ENCODE peak calls at places on chromosomes 3 and 15, in six cellular contexts. I is heart right ventricle; S is Peyer's patch; C is neuronal stem cell; J is CD8-positive, alpha-beta memory T cell; P is adipocyte. W is an unnamed sample.

GRCh38 chr3:67804545-67804944 is 150.1 kb upstream of the SUCLG2 start:
- DNase-seq in I (no peak), S (no peak), C (no peak), J (no peak), P (no peak), W (no peak)

GRCh38 chr3:17491601-17492000 is 250.8 kb downstream of the TBC1D5 start:
- DNase-seq in I (no peak), S (no peak), C (no peak), J (no peak), P (peak; percentile 65), W (no peak)

GRCh38 chr3:107752202-107752990 is 229.6 kb downstream of the BBX start:
- DNase-seq in I (no peak), S (no peak), C (no peak), J (no peak), P (peak; percentile 26), W (no peak)

GRCh38 chr15:29454506-29454905 is 184.9 kb upstream of the NSMCE3 start:
- DNase-seq in I (no peak), S (no peak), C (no peak), J (no peak), P (no peak), W (no peak)

GRCh38 chr15:70879386-70879785 is 12.8 kb downstream of the THAP10 start:
- DNase-seq in I (no peak), S (no peak), C (no peak), J (no peak), P (peak; percentile 50), W (no peak)

GRCh38 chr3:29554584-29554983 is 273.7 kb downstream of the RBMS3 start:
- DNase-seq in I (no peak), S (no peak), C (no peak), J (no peak), P (no peak), W (no peak)

GRCh38 chr15:98523912-98524255 is 124.5 kb upstream of the IGF1R start:
- DNase-seq in I (no peak), S (no peak), C (no peak), J (no peak), P (no peak), W (no peak)

GRCh38 chr15:94456246-94456645 is 224.9 kb downstream of the MCTP2 start:
- DNase-seq in I (no peak), S (no peak), C (no peak), J (no peak), P (no peak), W (no peak)

GRCh38 chr15:92934706-92935105 is 34.6 kb downstream of the CHD2 start:
- DNase-seq in I (no peak), S (no peak), C (no peak), J (no peak), P (no peak), W (no peak)

GRCh38 chr3:30551266-30551665 is 55.1 kb upstream of the TGFBR2 start:
- DNase-seq in I (no peak), S (peak; percentile 18), C (no peak), J (no peak), P (no peak), W (no peak)

GRCh38 chr3:158347966-158348365 is 223.0 kb upstream of the MLF1 start:
- DNase-seq in I (no peak), S (no peak), C (no peak), J (no peak), P (peak; percentile 24), W (no peak)

GRCh38 chr3:42892169-42892568 is 13.8 kb upstream of the ZNF662 start:
- DNase-seq in I (no peak), S (no peak), C (no peak), J (no peak), P (no peak), W (no peak)

GRCh38 chr15:25054943-25055342 is 100.2 kb downstream of the SNRPN start:
- DNase-seq in I (no peak), S (no peak), C (no peak), J (no peak), P (no peak), W (no peak)

GRCh38 chr15:25054329-25054728 is 99.5 kb downstream of the SNRPN start:
- DNase-seq in I (no peak), S (no peak), C (no peak), J (no peak), P (no peak), W (no peak)

GRCh38 chr15:25053000-25053815 is 98.4 kb downstream of the SNRPN start:
- DNase-seq in I (no peak), S (no peak), C (no peak), J (no peak), P (no peak), W (no peak)

GRCh38 chr15:25052191-25052999 is 97.6 kb downstream of the SNRPN start:
- DNase-seq in I (peak; percentile 2), S (no peak), C (no peak), J (no peak), P (no peak), W (no peak)

DNA sequence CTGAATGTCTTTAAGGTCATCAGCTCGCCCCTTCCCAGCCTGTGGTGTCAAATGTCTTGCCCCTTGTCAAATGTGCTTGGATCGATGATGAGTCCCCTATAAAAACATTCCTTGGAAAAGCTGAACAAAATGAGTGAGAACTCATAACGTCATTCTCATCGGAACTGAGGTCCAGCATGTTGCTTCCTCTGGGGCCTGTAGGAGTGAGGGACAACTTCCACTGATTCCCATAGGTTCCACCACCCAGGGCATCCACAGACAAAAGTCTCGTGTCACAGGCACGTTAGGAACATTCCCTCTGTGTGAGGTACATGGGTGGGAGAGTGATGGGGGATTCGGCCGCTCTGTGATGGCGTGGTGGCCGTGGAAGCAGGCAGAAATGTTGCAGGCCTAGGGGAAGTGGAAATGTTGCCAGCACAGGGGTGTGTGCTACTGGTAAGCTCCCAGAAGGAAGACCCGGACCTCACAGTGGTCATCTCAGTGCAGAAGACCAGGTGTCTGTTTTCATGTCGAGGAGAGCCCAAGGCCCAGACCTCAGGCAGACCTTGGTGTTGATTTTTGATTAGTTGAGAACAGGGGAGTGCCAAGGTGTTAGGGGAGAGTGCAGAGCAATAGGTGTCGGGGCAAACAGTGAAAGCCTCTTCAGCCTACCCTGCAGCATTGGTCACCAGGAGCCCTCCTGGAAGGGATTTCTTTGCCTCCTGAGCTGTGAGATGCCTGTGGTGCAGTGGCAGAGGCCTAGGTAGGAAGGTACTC is 96.8 kb downstream of the SNRPN start:
- DNase-seq in I (peak; percentile 2), S (no peak), C (no peak), J (no peak), P (no peak), W (no peak)
- H3K9me3 ChIP-seq in I (peaks cover 93% of the 10 kb centered on the region), S (peaks cover 83% of the 10 kb centered on the region), C (peaks cover 79% of the 10 kb centered on the region), J (peaks cover 75% of the 10 kb centered on the region), P (peaks cover 98% of the 10 kb centered on the region), W (peaks cover 53% of the 10 kb centered on the region)

DNA sequence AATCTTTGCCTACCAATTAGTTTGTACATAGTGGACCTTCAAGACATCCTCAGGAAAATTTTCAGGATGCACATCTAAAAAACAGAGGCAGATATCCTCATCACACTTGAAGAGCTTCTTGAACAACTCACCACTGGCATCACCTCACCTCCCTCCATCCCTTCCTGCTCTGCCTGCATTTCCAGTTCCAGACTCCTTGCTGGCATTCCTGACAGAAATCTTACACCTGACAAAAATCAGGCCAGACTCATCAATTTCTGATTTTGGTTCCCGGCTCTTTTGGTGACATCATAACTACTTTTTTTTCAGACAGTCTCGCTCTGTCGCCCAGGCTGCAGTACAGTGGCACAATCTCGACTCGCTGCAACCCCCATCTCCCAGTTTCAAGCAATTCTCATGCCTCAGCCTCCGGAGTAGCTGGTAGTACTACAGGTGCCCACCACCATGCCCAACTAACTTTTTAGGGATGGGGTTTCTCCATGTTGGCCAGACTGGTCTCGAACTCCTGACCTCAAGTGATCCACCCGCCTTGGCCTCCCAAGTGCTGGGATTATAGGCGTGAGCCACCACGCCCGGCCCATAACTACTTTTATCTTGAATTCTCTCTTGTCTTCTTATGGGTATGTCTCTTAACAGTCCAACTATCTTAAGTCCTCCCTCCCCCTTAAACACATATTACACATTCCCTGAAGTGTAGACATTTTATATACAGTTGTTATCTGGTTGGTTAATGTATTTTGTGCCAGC is 216.6 kb upstream of the IL12A start:
- DNase-seq in I (no peak), S (no peak), C (no peak), J (no peak), P (no peak), W (no peak)
- H3K9me3 ChIP-seq in I (no peaks in the 10 kb centered on the region), S (no peaks in the 10 kb centered on the region), C (no peaks in the 10 kb centered on the region), J (no peaks in the 10 kb centered on the region), P (no peaks in the 10 kb centered on the region), W (no peaks in the 10 kb centered on the region)

GRCh38 chr15:25171856-25172687 is 217.3 kb downstream of the SNRPN start:
- DNase-seq in I (no peak), S (peak; percentile 8), C (no peak), J (no peak), P (no peak), W (no peak)
- H3K9me3 ChIP-seq in I (peaks cover 26% of the 10 kb centered on the region), S (peaks cover 50% of the 10 kb centered on the region), C (peaks cover 40% of the 10 kb centered on the region), J (peaks cover 6% of the 10 kb centered on the region), P (peaks cover 15% of the 10 kb centered on the region), W (no peaks in the 10 kb centered on the region)

GRCh38 chr15:25065286-25065685 is 110.5 kb downstream of the SNRPN start:
- DNase-seq in I (no peak), S (no peak), C (no peak), J (no peak), P (no peak), W (no peak)
- H3K9me3 ChIP-seq in I (peaks cover 100% of the 10 kb centered on the region), S (peaks cover 99% of the 10 kb centered on the region), C (peaks cover 100% of the 10 kb centered on the region), J (peaks cover 100% of the 10 kb centered on the region), P (peaks cover 100% of the 10 kb centered on the region), W (peaks cover 48% of the 10 kb centered on the region)

DNA sequence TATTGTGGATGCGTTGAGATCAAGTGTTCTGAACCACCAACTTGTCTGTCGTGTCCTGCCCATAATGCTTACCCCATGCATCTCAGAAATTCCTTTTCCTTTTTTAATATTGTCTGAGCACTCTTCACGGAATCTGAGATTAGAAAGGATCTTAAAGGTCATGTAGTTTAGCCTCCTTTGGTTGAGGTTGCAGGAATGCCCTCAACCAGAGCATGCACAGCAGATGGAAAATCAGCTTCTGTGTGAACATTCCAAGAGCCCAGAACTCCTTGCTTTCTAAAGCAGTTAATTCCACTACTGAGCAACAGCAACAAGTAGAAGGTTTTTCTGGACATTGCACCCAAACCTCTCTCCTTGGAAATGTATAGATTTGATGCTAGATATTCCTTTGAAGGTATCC is 153.7 kb downstream of the TPRG1 start:
- DNase-seq in I (no peak), S (no peak), C (no peak), J (no peak), P (peak; percentile 20), W (no peak)
- H3K9me3 ChIP-seq in I (no peaks in the 10 kb centered on the region), S (no peaks in the 10 kb centered on the region), C (no peaks in the 10 kb centered on the region), J (no peaks in the 10 kb centered on the region), P (no peaks in the 10 kb centered on the region), W (no peaks in the 10 kb centered on the region)

GRCh38 chr15:25189551-25189950 is 234.8 kb downstream of the SNRPN start:
- DNase-seq in I (no peak), S (no peak), C (no peak), J (no peak), P (no peak), W (no peak)
- H3K9me3 ChIP-seq in I (peaks cover 3% of the 10 kb centered on the region), S (no peaks in the 10 kb centered on the region), C (peaks cover 50% of the 10 kb centered on the region), J (no peaks in the 10 kb centered on the region), P (no peaks in the 10 kb centered on the region), W (no peaks in the 10 kb centered on the region)